ENCODE peak calls at places on chromosomes 6 and 20, in nine cellular contexts. Y is choroid plexus epithelial cell; M is heart right ventricle; J is NCI-H2081; L is HFF-Myc; B is mesothelial cell of epicardium; G is KBM-7; V is activated CD8-positive, alpha-beta memory T cell treated with anti-CD3 and anti-CD28 coated beads for 48 hours; W is effector CD4-positive, alpha-beta T cell. Q is an unnamed sample.

GRCh38 chr6:45864651-45865050 is 151.0 kb downstream of the CLIC5 start:
- DNase-seq in B (no peak), L (no peak), V (no peak), J (no peak), W (no peak), Y (no peak), M (no peak), G (no peak), Q (no peak)

GRCh38 chr20:33291830-33292355 is 8.9 kb downstream of the BPIFB1 start:
- DNase-seq in B (peak), V (peak), W (peak), G (peak), L (no peak), M (no peak), J (peak), Y (peak), Q (peak)

GRCh38 chr6:14035448-14035847 is 82.1 kb upstream of the CD83 start:
- DNase-seq in B (no peak), V (no peak), J (no peak), W (no peak), M (no peak), G (no peak), L (peak), Y (peak), Q (no peak)

GRCh38 chr20:59177266-59178250 is 13.9 kb downstream of the ZNF831 start:
- DNase-seq in G (no peak), J (no peak), W (no peak), V (no peak), Y (no peak), M (no peak), L (no peak), B (no peak), Q (no peak)

GRCh38 chr20:43448748-43449535 is 8.8 kb upstream of the SRSF6 start:
- DNase-seq in V (no peak), W (peak), J (peak), Y (peak), L (no peak), M (no peak), B (no peak), G (peak), Q (peak)

GRCh38 chr20:38315290-38315966 is 11.5 kb downstream of the BPI start:
- DNase-seq in B (no peak), V (no peak), Y (peak), M (no peak), G (no peak), W (no peak), J (no peak), L (no peak), Q (no peak)

GRCh38 chr6:94464018-94464510 is 1044.7 kb upstream of the EPHA7 start:
- DNase-seq in J (peak), B (no peak), M (no peak), L (no peak), W (no peak), V (no peak), Y (no peak), G (no peak), Q (no peak)

GRCh38 chr6:74606488-74607135 is 599.2 kb downstream of the COL12A1 start:
- DNase-seq in Y (peak), L (peak), W (no peak), M (no peak), B (no peak), J (no peak), V (no peak), G (no peak), Q (no peak)

GRCh38 chr20:58802061-58802460 is 48.6 kb downstream of the GNAS-AS1 start:
- DNase-seq in G (no peak), M (no peak), V (no peak), L (no peak), Y (no peak), J (no peak), W (no peak), B (no peak), Q (no peak)

GRCh38 chr20:33601016-33601415 is 61.1 kb upstream of the C20orf144 start:
- DNase-seq in Y (no peak), M (no peak), W (no peak), L (no peak), G (no peak), V (no peak), B (no peak), J (no peak), Q (no peak)

GRCh38 chr6:129936329-129937165 is 75.4 kb upstream of the TMEM244 start:
- DNase-seq in M (no peak), W (peak), G (peak), Y (peak), L (peak), J (peak), B (no peak), V (no peak), Q (peak)